ENCODE peak calls at places on chromosomes 16 and 17, in nine cellular contexts. One of them, this sample, is unnamed.
A peak's percentile ranks its signal among the peaks of the same experiment; 100 is the strongest.

GRCh38 chr16:89248196-89249005 is 30.9 kb downstream of the ZNF778 start:
- DNase-seq in HS-5: no peak
- DNase-seq in fibroblast of the conjunctiva: no peak
- DNase-seq in SHP77 treated with DMSO at 0.1 percent for 48 hours: no peak
- DNase-seq in T-helper 2 cell: no peak
- DNase-seq in NCI-H774: no peak
- DNase-seq in OCI-LY7: no peak
- DNase-seq in coronary artery: no peak
- DNase-seq in fibroblast of gingiva: no peak
- DNase-seq in this sample: no peak

GRCh38 chr17:79125503-79125902 is 50.9 kb downstream of the ENGASE start:
- DNase-seq in fibroblast of gingiva: no peak
- DNase-seq in fibroblast of the conjunctiva: no peak
- DNase-seq in T-helper 2 cell: no peak
- DNase-seq in OCI-LY7: no peak
- DNase-seq in HS-5: no peak
- DNase-seq in SHP77 treated with DMSO at 0.1 percent for 48 hours: no peak
- DNase-seq in coronary artery: no peak
- DNase-seq in NCI-H774: no peak
- DNase-seq in this sample: no peak

GRCh38 chr17:78379134-78379497 is 667 bp downstream of the PGS1 start:
- DNase-seq in NCI-H774: no peak
- DNase-seq in OCI-LY7: peak; percentile 33
- DNase-seq in T-helper 2 cell: no peak
- DNase-seq in fibroblast of the conjunctiva: no peak
- DNase-seq in SHP77 treated with DMSO at 0.1 percent for 48 hours: no peak
- DNase-seq in HS-5: no peak
- DNase-seq in fibroblast of gingiva: peak; percentile 76
- DNase-seq in coronary artery: no peak
- DNase-seq in this sample: no peak

GRCh38 chr17:71330099-71330375 is 790.8 kb upstream of the SOX9 start:
- DNase-seq in SHP77 treated with DMSO at 0.1 percent for 48 hours: no peak
- DNase-seq in coronary artery: no peak
- DNase-seq in fibroblast of the conjunctiva: no peak
- DNase-seq in HS-5: no peak
- DNase-seq in OCI-LY7: no peak
- DNase-seq in T-helper 2 cell: no peak
- DNase-seq in NCI-H774: no peak
- DNase-seq in fibroblast of gingiva: no peak
- DNase-seq in this sample: no peak

GRCh38 chr17:396788-397187 is 44.2 kb upstream of the RPH3AL start:
- DNase-seq in HS-5: no peak
- DNase-seq in OCI-LY7: no peak
- DNase-seq in SHP77 treated with DMSO at 0.1 percent for 48 hours: no peak
- DNase-seq in coronary artery: no peak
- DNase-seq in NCI-H774: no peak
- DNase-seq in fibroblast of gingiva: no peak
- DNase-seq in fibroblast of the conjunctiva: no peak
- DNase-seq in T-helper 2 cell: no peak
- DNase-seq in this sample: no peak

GRCh38 chr17:72119963-72120877 is 600 bp upstream of the SOX9 start:
- DNase-seq in NCI-H774: peak; percentile 75
- DNase-seq in HS-5: no peak
- DNase-seq in fibroblast of gingiva: peak; percentile 64
- DNase-seq in SHP77 treated with DMSO at 0.1 percent for 48 hours: no peak
- DNase-seq in fibroblast of the conjunctiva: no peak
- DNase-seq in T-helper 2 cell: no peak
- DNase-seq in coronary artery: no peak
- DNase-seq in OCI-LY7: no peak
- DNase-seq in this sample: no peak

GRCh38 chr17:18217412-18218015 is 7.9 kb upstream of the LLGL1 start:
- DNase-seq in NCI-H774: peak; percentile 6
- DNase-seq in fibroblast of the conjunctiva: peak; percentile 49
- DNase-seq in OCI-LY7: peak; percentile 70
- DNase-seq in coronary artery: no peak
- DNase-seq in T-helper 2 cell: peak; percentile 32
- DNase-seq in fibroblast of gingiva: peak; percentile 39
- DNase-seq in HS-5: no peak
- DNase-seq in SHP77 treated with DMSO at 0.1 percent for 48 hours: peak; percentile 61
- DNase-seq in this sample: peak; percentile 90

GRCh38 chr16:5523794-5524193 is 426.2 kb upstream of the EEF2KMT start:
- DNase-seq in NCI-H774: no peak
- DNase-seq in coronary artery: no peak
- DNase-seq in OCI-LY7: no peak
- DNase-seq in T-helper 2 cell: no peak
- DNase-seq in fibroblast of gingiva: no peak
- DNase-seq in HS-5: no peak
- DNase-seq in fibroblast of the conjunctiva: no peak
- DNase-seq in SHP77 treated with DMSO at 0.1 percent for 48 hours: no peak
- DNase-seq in this sample: no peak

GRCh38 chr16:86212706-86213426 is 297.5 kb upstream of the FOXF1 start:
- DNase-seq in NCI-H774: no peak
- DNase-seq in coronary artery: no peak
- DNase-seq in fibroblast of the conjunctiva: no peak
- DNase-seq in T-helper 2 cell: no peak
- DNase-seq in HS-5: no peak
- DNase-seq in SHP77 treated with DMSO at 0.1 percent for 48 hours: no peak
- DNase-seq in fibroblast of gingiva: no peak
- DNase-seq in OCI-LY7: no peak
- DNase-seq in this sample: no peak

This sample was measured in osteocyte.